ENCODE peak calls at places on chromosome 6, in five cellular contexts. One of them, this sample, is unnamed.

GRCh38 chr6:146851837-146852236 is 253.1 kb downstream of the ADGB start:
- DNase-seq in fibroblast of the aortic adventitia: peak; percentile 68
- DNase-seq in activated T-cell treated with anti-CD3 and anti-CD28 coated beads for 4 hours: no peak
- DNase-seq in GM04503: peak; percentile 73
- DNase-seq in fibroblast of pulmonary artery: peak; percentile 75
- DNase-seq in this sample: peak; percentile 78

GRCh38 chr6:8059129-8059528 is 5.1 kb downstream of the BLOC1S5 start:
- DNase-seq in fibroblast of the aortic adventitia: peak; percentile 73
- DNase-seq in activated T-cell treated with anti-CD3 and anti-CD28 coated beads for 4 hours: no peak
- DNase-seq in GM04503: no peak
- DNase-seq in fibroblast of pulmonary artery: peak; percentile 74
- DNase-seq in this sample: peak; percentile 60

GRCh38 chr6:111589366-111589765 is 16.3 kb downstream of the TRAF3IP2 start:
- DNase-seq in fibroblast of the aortic adventitia: peak; percentile 97
- DNase-seq in activated T-cell treated with anti-CD3 and anti-CD28 coated beads for 4 hours: no peak
- DNase-seq in GM04503: peak; percentile 80
- DNase-seq in fibroblast of pulmonary artery: peak; percentile 91
- DNase-seq in this sample: no peak

GRCh38 chr6:67345946-67346345 is 1289.1 kb upstream of the ADGRB3 start:
- DNase-seq in fibroblast of the aortic adventitia: no peak
- DNase-seq in activated T-cell treated with anti-CD3 and anti-CD28 coated beads for 4 hours: no peak
- DNase-seq in GM04503: no peak
- DNase-seq in fibroblast of pulmonary artery: peak; percentile 13
- DNase-seq in this sample: peak; percentile 2

GRCh38 chr6:27776504-27776903 is 135.7 kb downstream of the OR2B2 start:
- DNase-seq in fibroblast of the aortic adventitia: no peak
- DNase-seq in activated T-cell treated with anti-CD3 and anti-CD28 coated beads for 4 hours: no peak
- DNase-seq in GM04503: no peak
- DNase-seq in fibroblast of pulmonary artery: no peak
- DNase-seq in this sample: no peak

GRCh38 chr6:96116674-96117073 is 100.9 kb downstream of the FUT9 start:
- DNase-seq in fibroblast of the aortic adventitia: no peak
- DNase-seq in activated T-cell treated with anti-CD3 and anti-CD28 coated beads for 4 hours: no peak
- DNase-seq in GM04503: no peak
- DNase-seq in fibroblast of pulmonary artery: no peak
- DNase-seq in this sample: no peak

GRCh38 chr6:111662794-111663231 is 57.1 kb upstream of the TRAF3IP2 start:
- DNase-seq in fibroblast of the aortic adventitia: no peak
- DNase-seq in activated T-cell treated with anti-CD3 and anti-CD28 coated beads for 4 hours: no peak
- DNase-seq in GM04503: no peak
- DNase-seq in fibroblast of pulmonary artery: no peak
- DNase-seq in this sample: peak; percentile 34

GRCh38 chr6:169044376-169045230 is 209.0 kb downstream of the THBS2 start:
- DNase-seq in fibroblast of the aortic adventitia: peak; percentile 38
- DNase-seq in activated T-cell treated with anti-CD3 and anti-CD28 coated beads for 4 hours: no peak
- DNase-seq in GM04503: no peak
- DNase-seq in fibroblast of pulmonary artery: no peak
- DNase-seq in this sample: no peak

GRCh38 chr6:167934426-167934864 is 63.0 kb upstream of the KIF25 start:
- DNase-seq in fibroblast of the aortic adventitia: no peak
- DNase-seq in activated T-cell treated with anti-CD3 and anti-CD28 coated beads for 4 hours: no peak
- DNase-seq in GM04503: no peak
- DNase-seq in fibroblast of pulmonary artery: peak; percentile 48
- DNase-seq in this sample: peak; percentile 62

GRCh38 chr6:93318127-93318526 is 101.2 kb downstream of the EPHA7 start:
- DNase-seq in fibroblast of the aortic adventitia: no peak
- DNase-seq in activated T-cell treated with anti-CD3 and anti-CD28 coated beads for 4 hours: no peak
- DNase-seq in GM04503: no peak
- DNase-seq in fibroblast of pulmonary artery: no peak
- DNase-seq in this sample: no peak

GRCh38 chr6:147222160-147222838 is 18.1 kb downstream of the STXBP5 start:
- DNase-seq in fibroblast of the aortic adventitia: peak; percentile 51
- DNase-seq in activated T-cell treated with anti-CD3 and anti-CD28 coated beads for 4 hours: no peak
- DNase-seq in GM04503: no peak
- DNase-seq in fibroblast of pulmonary artery: peak; percentile 48
- DNase-seq in this sample: peak; percentile 14

GRCh38 chr6:9620263-9620662 is 794.6 kb downstream of the TFAP2A start:
- DNase-seq in fibroblast of the aortic adventitia: peak; percentile 29
- DNase-seq in activated T-cell treated with anti-CD3 and anti-CD28 coated beads for 4 hours: no peak
- DNase-seq in GM04503: no peak
- DNase-seq in fibroblast of pulmonary artery: no peak
- DNase-seq in this sample: no peak

GRCh38 chr6:139752086-139752485 is 377.6 kb upstream of the CITED2 start:
- DNase-seq in fibroblast of the aortic adventitia: no peak
- DNase-seq in activated T-cell treated with anti-CD3 and anti-CD28 coated beads for 4 hours: no peak
- DNase-seq in GM04503: no peak
- DNase-seq in fibroblast of pulmonary artery: no peak
- DNase-seq in this sample: no peak

GRCh38 chr6:162099685-162100084 is 627.9 kb downstream of the PRKN start:
- DNase-seq in fibroblast of the aortic adventitia: peak; percentile 90
- DNase-seq in activated T-cell treated with anti-CD3 and anti-CD28 coated beads for 4 hours: no peak
- DNase-seq in GM04503: peak; percentile 18
- DNase-seq in fibroblast of pulmonary artery: peak; percentile 96
- DNase-seq in this sample: no peak

GRCh38 chr6:73624896-73625295 is 28.9 kb downstream of the SLC17A5 start:
- DNase-seq in fibroblast of the aortic adventitia: no peak
- DNase-seq in activated T-cell treated with anti-CD3 and anti-CD28 coated beads for 4 hours: no peak
- DNase-seq in GM04503: no peak
- DNase-seq in fibroblast of pulmonary artery: no peak
- DNase-seq in this sample: no peak

GRCh38 chr6:54775586-54775985 is 71.0 kb upstream of the FAM83B start:
- DNase-seq in fibroblast of the aortic adventitia: no peak
- DNase-seq in activated T-cell treated with anti-CD3 and anti-CD28 coated beads for 4 hours: no peak
- DNase-seq in GM04503: no peak
- DNase-seq in fibroblast of pulmonary artery: peak; percentile 9
- DNase-seq in this sample: no peak

GRCh38 chr6:31407699-31408098 is 4.3 kb downstream of the MICA start:
- DNase-seq in fibroblast of the aortic adventitia: peak; percentile 75
- DNase-seq in activated T-cell treated with anti-CD3 and anti-CD28 coated beads for 4 hours: no peak
- DNase-seq in GM04503: no peak
- DNase-seq in fibroblast of pulmonary artery: peak; percentile 70
- DNase-seq in this sample: no peak

This sample was measured in cardiac muscle cell.